ENCODE peak calls at places on chromosomes 5 and 9, in nine cellular contexts. T, E, M, G, W, H, X, Q and I are unnamed samples.

GRCh38 chr9:133609311-133610098 is at the start of gene FAM163B:
- DNase-seq in T (peak; percentile 32), E (peak; percentile 54), M (no peak), G (no peak), W (no peak), H (peak; percentile 74), X (no peak), Q (peak; percentile 21), I (peak; percentile 11)

GRCh38 chr5:134226441-134227192 is 744 bp upstream of the PPP2CA start:
- DNase-seq in T (peak; percentile 20), E (peak; percentile 30), M (peak; percentile 18), G (peak; percentile 87), W (no peak), H (no peak), X (peak; percentile 87), Q (peak; percentile 53), I (peak; percentile 34)

GRCh38 chr5:62920856-62921255 is 342.2 kb downstream of the LRRC70 start:
- DNase-seq in T (no peak), E (no peak), M (no peak), G (no peak), W (no peak), H (no peak), X (no peak), Q (no peak), I (no peak)

GRCh38 chr9:11992866-11993265 is 700.3 kb upstream of the TYRP1 start:
- DNase-seq in T (no peak), E (no peak), M (no peak), G (no peak), W (no peak), H (no peak), X (no peak), Q (no peak), I (no peak)

GRCh38 chr5:57818397-57818796 is 335.8 kb upstream of the ACTBL2 start:
- DNase-seq in T (no peak), E (no peak), M (no peak), G (no peak), W (no peak), H (no peak), X (no peak), Q (no peak), I (no peak)

GRCh38 chr5:123708074-123708806 is 196.3 kb downstream of the CSNK1G3 start:
- DNase-seq in T (no peak), E (peak; percentile 79), M (peak; percentile 97), G (no peak), W (no peak), H (no peak), X (no peak), Q (no peak), I (peak; percentile 98)

GRCh38 chr5:69035665-69036064 is 58.1 kb upstream of the SLC30A5 start:
- DNase-seq in T (no peak), E (no peak), M (peak; percentile 73), G (no peak), W (no peak), H (no peak), X (no peak), Q (no peak), I (peak; percentile 65)

GRCh38 chr9:7186175-7186574 is 428.4 kb downstream of the KDM4C start:
- DNase-seq in T (no peak), E (peak; percentile 37), M (peak; percentile 20), G (no peak), W (no peak), H (no peak), X (no peak), Q (no peak), I (peak; percentile 31)

GRCh38 chr5:35342664-35343063 is 112.4 kb upstream of the PRLR start:
- DNase-seq in T (no peak), E (no peak), M (no peak), G (no peak), W (no peak), H (no peak), X (no peak), Q (no peak), I (no peak)

GRCh38 chr9:23820731-23821399 is 5.2 kb downstream of the ELAVL2 start:
- DNase-seq in T (no peak), E (no peak), M (no peak), G (no peak), W (no peak), H (peak; percentile 20), X (no peak), Q (no peak), I (no peak)

GRCh38 chr9:35257986-35258664 is 96.3 kb downstream of the UNC13B start:
- DNase-seq in T (no peak), E (no peak), M (no peak), G (no peak), W (no peak), H (no peak), X (no peak), Q (no peak), I (no peak)

GRCh38 chr5:54087436-54087835 is 222.9 kb downstream of the ARL15 start:
- DNase-seq in T (no peak), E (peak; percentile 68), M (peak; percentile 89), G (no peak), W (no peak), H (no peak), X (no peak), Q (no peak), I (peak; percentile 94)

GRCh38 chr5:178820001-178820400 is 39.8 kb upstream of the ZNF354B start:
- DNase-seq in T (no peak), E (no peak), M (no peak), G (no peak), W (no peak), H (no peak), X (no peak), Q (no peak), I (no peak)

GRCh38 chr5:59418766-59419165 is 474.8 kb downstream of the PDE4D start:
- DNase-seq in T (no peak), E (no peak), M (no peak), G (no peak), W (no peak), H (no peak), X (no peak), Q (no peak), I (no peak)

GRCh38 chr5:158634713-158635112 is 465.0 kb downstream of the EBF1 start:
- DNase-seq in T (no peak), E (peak; percentile 16), M (peak; percentile 66), G (no peak), W (no peak), H (no peak), X (no peak), Q (no peak), I (no peak)

GRCh38 chr9:71504636-71505035 is 263.7 kb downstream of the CEMIP2 start:
- DNase-seq in T (no peak), E (no peak), M (no peak), G (no peak), W (no peak), H (no peak), X (no peak), Q (no peak), I (no peak)

GRCh38 chr5:174413520-174414314 is 310.7 kb upstream of the MSX2 start:
- DNase-seq in T (no peak), E (peak; percentile 65), M (peak; percentile 63), G (no peak), W (no peak), H (no peak), X (no peak), Q (no peak), I (peak; percentile 65)

GRCh38 chr9:89690334-89690912 is 85.6 kb downstream of the GADD45G start:
- DNase-seq in T (no peak), E (no peak), M (no peak), G (no peak), W (peak; percentile 51), H (no peak), X (no peak), Q (no peak), I (no peak)

GRCh38 chr5:79001471-79001870 is 16.4 kb upstream of the ARSB start:
- DNase-seq in T (no peak), E (no peak), M (peak; percentile 35), G (no peak), W (no peak), H (no peak), X (no peak), Q (no peak), I (peak; percentile 75)

GRCh38 chr5:95448836-95449235 is 57.7 kb downstream of the FAM81B start:
- DNase-seq in T (no peak), E (no peak), M (no peak), G (no peak), W (no peak), H (no peak), X (no peak), Q (no peak), I (no peak)

GRCh38 chr5:79850316-79850822 is 140.7 kb downstream of the MTX3 start:
- DNase-seq in T (no peak), E (no peak), M (no peak), G (no peak), W (no peak), H (no peak), X (no peak), Q (no peak), I (peak; percentile 62)

GRCh38 chr5:116225318-116225717 is 140.5 kb downstream of the COMMD10 start:
- DNase-seq in T (no peak), E (peak; percentile 1), M (no peak), G (no peak), W (peak; percentile 6), H (no peak), X (no peak), Q (no peak), I (no peak)

GRCh38 chr5:2680979-2681378 is 70.5 kb downstream of the IRX2 start:
- DNase-seq in T (no peak), E (no peak), M (no peak), G (no peak), W (no peak), H (no peak), X (no peak), Q (no peak), I (no peak)

GRCh38 chr5:53114988-53115387 is 5.4 kb upstream of the MOCS2 start:
- DNase-seq in T (no peak), E (peak; percentile 57), M (no peak), G (no peak), W (no peak), H (no peak), X (no peak), Q (no peak), I (peak; percentile 20)

GRCh38 chr5:73599378-73599777 is 26.6 kb upstream of the ARHGEF28 start:
- DNase-seq in T (no peak), E (no peak), M (no peak), G (no peak), W (no peak), H (no peak), X (no peak), Q (no peak), I (no peak)

GRCh38 chr5:76175821-76176403 is 92.7 kb downstream of the SV2C start:
- DNase-seq in T (no peak), E (no peak), M (no peak), G (no peak), W (peak; percentile 62), H (no peak), X (no peak), Q (no peak), I (no peak)

GRCh38 chr5:73381587-73382411 is 66.8 kb downstream of the FOXD1 start:
- DNase-seq in T (no peak), E (no peak), M (no peak), G (no peak), W (no peak), H (no peak), X (no peak), Q (no peak), I (no peak)

GRCh38 chr5:155091063-155091648 is 77.6 kb downstream of the KIF4B start:
- DNase-seq in T (no peak), E (peak; percentile 53), M (peak; percentile 60), G (no peak), W (no peak), H (no peak), X (no peak), Q (no peak), I (peak; percentile 82)

GRCh38 chr9:14616188-14616982 is 76.8 kb downstream of the ZDHHC21 start:
- DNase-seq in T (no peak), E (peak; percentile 86), M (peak; percentile 58), G (no peak), W (peak; percentile 14), H (peak; percentile 11), X (no peak), Q (no peak), I (peak; percentile 72)